ENCODE peak calls at places on chromosomes 4 and X, in seven cellular contexts. D, S, O, Z, G, N and W are unnamed samples.

GRCh38 chr4:79576480-79576803 is 168.4 kb upstream of the GK2 start:
- DNase-seq in D (no peak), S (no peak), O (no peak), Z (no peak), G (peak; percentile 39), N (peak; percentile 48), W (no peak)

GRCh38 chr4:25477251-25477650 is 100.2 kb downstream of the ANAPC4 start:
- DNase-seq in D (no peak), S (no peak), O (no peak), Z (no peak), G (no peak), N (no peak), W (no peak)

GRCh38 chrX:142036111-142036510 is 132.4 kb downstream of the MAGEC1 start:
- DNase-seq in D (no peak), S (no peak), O (no peak), Z (no peak), G (peak; percentile 0), N (no peak), W (no peak)

GRCh38 chr4:20433101-20433705 is 181.5 kb downstream of the SLIT2 start:
- DNase-seq in D (no peak), S (no peak), O (no peak), Z (no peak), G (peak; percentile 51), N (no peak), W (no peak)

GRCh38 chr4:165826166-165826565 is 46.9 kb upstream of the TLL1 start:
- DNase-seq in D (no peak), S (no peak), O (no peak), Z (no peak), G (no peak), N (no peak), W (no peak)

GRCh38 chrX:50813843-50814661 is at the start of gene SHROOM4:
- DNase-seq in D (peak; percentile 82), S (peak; percentile 20), O (peak; percentile 67), Z (peak; percentile 46), G (peak; percentile 90), N (peak; percentile 30), W (no peak)

GRCh38 chr4:152267811-152268210 is 268.1 kb downstream of the FBXW7 start:
- DNase-seq in D (no peak), S (no peak), O (no peak), Z (no peak), G (no peak), N (no peak), W (no peak)

GRCh38 chr4:83326546-83326945 is 8.1 kb downstream of the HPSE start:
- DNase-seq in D (no peak), S (no peak), O (no peak), Z (no peak), G (no peak), N (no peak), W (no peak)

GRCh38 chr4:138241281-138242075 is 671 bp downstream of the SLC7A11 start:
- DNase-seq in D (peak; percentile 60), S (no peak), O (no peak), Z (no peak), G (peak; percentile 54), N (no peak), W (no peak)

GRCh38 chr4:110621328-110621812 is 1.5 kb downstream of the PITX2 start:
- DNase-seq in D (no peak), S (no peak), O (no peak), Z (no peak), G (no peak), N (no peak), W (no peak)

GRCh38 chr4:170134821-170135220 is 45.1 kb upstream of the AADAT start:
- DNase-seq in D (no peak), S (no peak), O (no peak), Z (peak; percentile 27), G (no peak), N (no peak), W (no peak)

GRCh38 chr4:3387154-3387942 is 54.4 kb upstream of the HGFAC start:
- DNase-seq in D (peak; percentile 64), S (no peak), O (peak; percentile 61), Z (no peak), G (no peak), N (no peak), W (no peak)

GRCh38 chrX:148961990-148962389 is 461.6 kb downstream of the AFF2 start:
- DNase-seq in D (no peak), S (no peak), O (no peak), Z (no peak), G (no peak), N (no peak), W (no peak)

GRCh38 chrX:36978886-36979285 is 29.3 kb upstream of the FAM47C start:
- DNase-seq in D (no peak), S (no peak), O (no peak), Z (no peak), G (peak; percentile 27), N (no peak), W (no peak)

GRCh38 chr4:168840386-168840763 is 169.7 kb downstream of the CBR4 start:
- DNase-seq in D (no peak), S (no peak), O (no peak), Z (no peak), G (no peak), N (no peak), W (no peak)

GRCh38 chr4:187304131-187304530 is 580.5 kb upstream of the FAT1 start:
- DNase-seq in D (peak; percentile 71), S (no peak), O (no peak), Z (no peak), G (no peak), N (no peak), W (no peak)

GRCh38 chr4:133152801-133153526 is 3.9 kb downstream of the PCDH10 start:
- DNase-seq in D (peak; percentile 46), S (no peak), O (no peak), Z (no peak), G (peak; percentile 68), N (no peak), W (no peak)

GRCh38 chr4:176778491-176778890 is 14.2 kb downstream of the VEGFC start:
- DNase-seq in D (no peak), S (no peak), O (no peak), Z (no peak), G (peak; percentile 64), N (no peak), W (no peak)

GRCh38 chrX:149982310-149982709 is 44.0 kb upstream of the EOLA2 start:
- DNase-seq in D (no peak), S (no peak), O (no peak), Z (no peak), G (no peak), N (no peak), W (no peak)

GRCh38 chrX:133583825-133584224 is 168.5 kb upstream of the GPC4 start:
- DNase-seq in D (no peak), S (no peak), O (no peak), Z (no peak), G (no peak), N (no peak), W (no peak)

GRCh38 chr4:81130569-81130968 is 84.5 kb downstream of the PRKG2 start:
- DNase-seq in D (peak; percentile 56), S (no peak), O (no peak), Z (no peak), G (no peak), N (no peak), W (no peak)

DNA sequence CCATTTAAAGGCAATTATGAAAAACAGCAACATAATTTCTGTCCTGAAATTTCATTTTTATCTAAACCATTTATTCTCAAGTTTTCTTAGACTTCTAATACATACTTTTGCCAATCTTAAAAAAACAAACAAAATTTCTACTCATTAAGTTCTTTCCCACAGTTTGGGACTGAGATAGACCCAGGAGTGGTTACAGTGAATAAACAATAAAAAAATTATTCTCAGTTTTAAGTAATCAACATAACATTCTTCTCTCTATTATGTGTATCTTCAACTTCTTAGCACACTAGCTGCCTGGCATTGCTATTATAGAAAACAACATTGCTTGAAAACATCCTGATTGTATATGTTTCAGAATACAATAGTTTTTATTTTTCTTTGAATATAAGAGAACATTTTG is 532.8 kb downstream of the IL15 start:
- DNase-seq in D (no peak), S (no peak), O (no peak), Z (no peak), G (no peak), N (no peak), W (no peak)
- H3K27me3 ChIP-seq in D (no peaks in the 10 kb centered on the region), S (no peaks in the 10 kb centered on the region), O (no peaks in the 10 kb centered on the region), Z (no peaks in the 10 kb centered on the region), G (no peaks in the 10 kb centered on the region), N (no peaks in the 10 kb centered on the region), W (no peaks in the 10 kb centered on the region)

GRCh38 chr4:141158219-141158618 is 24.9 kb upstream of the RNF150 start:
- DNase-seq in D (no peak), S (no peak), O (no peak), Z (no peak), G (peak; percentile 37), N (peak; percentile 39), W (no peak)
- TF ChIP-seq CTCF in D (peak; percentile 84), S (peak; percentile 48), O (peak; percentile 5), Z (peak; percentile 48), G (peak; percentile 28), N (peak; percentile 76), W (peak; percentile 37)

GRCh38 chr4:76495166-76495565 is 60.1 kb downstream of the SHROOM3 start:
- DNase-seq in D (no peak), S (no peak), O (no peak), Z (no peak), G (no peak), N (no peak), W (no peak)

GRCh38 chr4:76494243-76494642 is 59.2 kb downstream of the SHROOM3 start:
- DNase-seq in D (no peak), S (no peak), O (no peak), Z (no peak), G (no peak), N (no peak), W (no peak)

GRCh38 chr4:76499461-76499860 is 64.4 kb downstream of the SHROOM3 start:
- DNase-seq in D (no peak), S (no peak), O (no peak), Z (no peak), G (no peak), N (no peak), W (no peak)

DNA sequence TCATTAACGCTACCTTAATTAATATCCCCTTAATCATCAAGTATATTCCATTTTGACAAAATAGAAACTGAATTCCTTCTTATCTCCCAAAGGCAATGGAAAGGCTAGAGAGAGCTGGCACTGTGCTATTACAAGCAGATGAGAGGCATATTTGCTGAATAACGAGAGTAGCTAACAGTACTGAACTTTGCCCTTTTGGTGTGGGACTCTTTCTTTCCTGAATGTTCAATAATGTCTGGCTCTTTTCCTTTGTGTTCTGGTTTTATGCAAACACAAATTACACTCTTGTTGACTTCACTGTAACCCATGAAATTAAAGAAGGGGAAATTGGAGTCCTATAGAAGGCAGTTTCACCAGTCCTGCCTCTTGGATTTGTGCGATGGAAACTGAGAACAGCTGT is 63.5 kb downstream of the SHROOM3 start:
- DNase-seq in D (no peak), S (no peak), O (no peak), Z (no peak), G (no peak), N (no peak), W (no peak)
- H3K4me1 ChIP-seq in D (no peaks in the 10 kb centered on the region), S (no peaks in the 10 kb centered on the region), O (no peaks in the 10 kb centered on the region), Z (no peaks in the 10 kb centered on the region), G (no peaks in the 10 kb centered on the region), N (no peaks in the 10 kb centered on the region), W (peaks cover 13% of the 10 kb centered on the region)

GRCh38 chrX:17414057-17414658 is 39.2 kb downstream of the NHS start:
- DNase-seq in D (no peak), S (peak; percentile 50), O (no peak), Z (no peak), G (no peak), N (no peak), W (no peak)
- H3K27me3 ChIP-seq in D (no peaks in the 10 kb centered on the region), S (no peaks in the 10 kb centered on the region), O (no peaks in the 10 kb centered on the region), Z (no peaks in the 10 kb centered on the region), G (no peaks in the 10 kb centered on the region), N (no peaks in the 10 kb centered on the region), W (no peaks in the 10 kb centered on the region)

GRCh38 chrX:25275159-25275558 is 259.4 kb upstream of the ARX start:
- DNase-seq in D (no peak), S (no peak), O (no peak), Z (no peak), G (no peak), N (no peak), W (no peak)
- TF ChIP-seq CTCF in D (peak; percentile 49), S (no peak), O (no peak), Z (no peak), G (no peak), N (no peak), W (no peak)